ENCODE peak calls at places on chromosomes 11 and 22, in ten cellular contexts. Q is SJCRH30; B is prostate gland; C is upper lobe of right lung; S is stomach; D is IMR-90; F is left ventricle myocardium inferior; M is CD8-positive, alpha-beta memory T cell; E is HepG2; G is colonic mucosa. X is an unnamed sample.

GRCh38 chr11:64129403-64129802 is 36.5 kb downstream of the MACROD1 start:
- DNase-seq in Q (no peak), B (no peak), C (no peak), S (no peak), D (no peak), F (no peak), M (no peak), E (no peak), G (no peak), X (no peak)

GRCh38 chr11:60672255-60672654 is 27.2 kb upstream of the MS4A8 start:
- DNase-seq in Q (no peak), B (no peak), C (no peak), S (no peak), D (no peak), F (no peak), M (no peak), E (no peak), G (no peak), X (no peak)

GRCh38 chr22:20234760-20235452 is 33.2 kb downstream of the RTN4R start:
- DNase-seq in Q (no peak), B (no peak), C (no peak), S (no peak), D (no peak), F (no peak), M (no peak), E (no peak), G (no peak), X (no peak)

GRCh38 chr22:27754247-27754887 is 47.2 kb downstream of the MN1 start:
- DNase-seq in Q (peak; percentile 75), B (peak; percentile 72), C (no peak), S (no peak), D (no peak), F (no peak), M (no peak), E (no peak), G (no peak), X (no peak)

GRCh38 chr22:42475122-42475521 is 42.9 kb upstream of the NFAM1 start:
- DNase-seq in Q (no peak), B (no peak), C (no peak), S (no peak), D (no peak), F (no peak), M (no peak), E (no peak), G (no peak), X (no peak)

GRCh38 chr11:71429701-71430100 is 18.5 kb downstream of the DHCR7 start:
- DNase-seq in Q (no peak), B (no peak), C (peak; percentile 26), S (no peak), D (no peak), F (no peak), M (no peak), E (no peak), G (no peak), X (no peak)

GRCh38 chr11:19508166-19508565 is 204.5 kb upstream of the NAV2 start:
- DNase-seq in Q (no peak), B (no peak), C (no peak), S (peak; percentile 27), D (peak; percentile 3), F (no peak), M (no peak), E (peak; percentile 77), G (peak; percentile 27), X (peak; percentile 38)

GRCh38 chr11:9738126-9738525 is 74.2 kb downstream of the SWAP70 start:
- DNase-seq in Q (no peak), B (no peak), C (no peak), S (no peak), D (no peak), F (no peak), M (no peak), E (no peak), G (no peak), X (no peak)

GRCh38 chr11:134837166-134837886 is 425.3 kb upstream of the B3GAT1 start:
- DNase-seq in Q (no peak), B (no peak), C (no peak), S (no peak), D (no peak), F (no peak), M (no peak), E (no peak), G (no peak), X (no peak)

GRCh38 chr11:129694538-129694937 is 121.1 kb upstream of the TMEM45B start:
- DNase-seq in Q (no peak), B (no peak), C (peak; percentile 54), S (no peak), D (no peak), F (no peak), M (no peak), E (no peak), G (peak; percentile 38), X (no peak)

GRCh38 chr22:37166675-37167066 is 17.0 kb upstream of the IL2RB start:
- DNase-seq in Q (peak; percentile 37), B (peak; percentile 80), C (peak; percentile 92), S (peak; percentile 88), D (peak; percentile 65), F (peak; percentile 88), M (peak; percentile 79), E (peak; percentile 42), G (peak; percentile 91), X (peak; percentile 87)

GRCh38 chr11:19374189-19374588 is 133.4 kb upstream of the E2F8 start:
- DNase-seq in Q (no peak), B (no peak), C (no peak), S (no peak), D (peak; percentile 96), F (no peak), M (no peak), E (no peak), G (no peak), X (no peak)

GRCh38 chr11:17406818-17407149 is 18.3 kb upstream of the KCNJ11 start:
- DNase-seq in Q (no peak), B (no peak), C (no peak), S (no peak), D (no peak), F (no peak), M (no peak), E (no peak), G (no peak), X (no peak)

GRCh38 chr11:95453616-95454118 is 222.7 kb upstream of the SESN3 start:
- DNase-seq in Q (peak; percentile 15), B (peak; percentile 89), C (peak; percentile 75), S (peak; percentile 72), D (no peak), F (peak; percentile 61), M (no peak), E (no peak), G (no peak), X (no peak)

GRCh38 chr22:48968201-48968959 is 859.3 kb downstream of the BRD1 start:
- DNase-seq in Q (no peak), B (peak; percentile 28), C (peak; percentile 56), S (peak; percentile 26), D (no peak), F (peak; percentile 5), M (no peak), E (peak; percentile 23), G (peak; percentile 13), X (peak; percentile 74)

GRCh38 chr11:34600339-34601084 is 20.4 kb upstream of the EHF start:
- DNase-seq in Q (no peak), B (peak; percentile 36), C (peak; percentile 76), S (peak; percentile 87), D (peak; percentile 8), F (no peak), M (no peak), E (peak; percentile 96), G (peak; percentile 82), X (peak; percentile 78)

GRCh38 chr11:833849-834311 is 1.1 kb downstream of the CD151 start:
- DNase-seq in Q (no peak), B (no peak), C (no peak), S (peak; percentile 43), D (no peak), F (no peak), M (no peak), E (no peak), G (peak; percentile 59), X (no peak)
- H3K4me1 ChIP-seq in Q (peaks cover 24% of the 10 kb centered on the region), B (peaks cover 27% of the 10 kb centered on the region), C (peaks cover 57% of the 10 kb centered on the region), S (peaks cover 96% of the 10 kb centered on the region), D (peaks cover 41% of the 10 kb centered on the region), F (peaks cover 95% of the 10 kb centered on the region), M (peaks cover 35% of the 10 kb centered on the region), E (peaks cover 75% of the 10 kb centered on the region), G (peaks cover 35% of the 10 kb centered on the region), X (peaks cover 44% of the 10 kb centered on the region)

GRCh38 chr11:68379216-68379615 is 66.8 kb downstream of the LRP5 start:
- DNase-seq in Q (no peak), B (no peak), C (no peak), S (no peak), D (no peak), F (no peak), M (no peak), E (no peak), G (no peak), X (no peak)
- H3K27ac ChIP-seq in Q (no peak overlapping the region), B (peak overlapping the region; percentile 62), C (peak overlapping the region; percentile 71), S (peak overlapping the region; percentile 74), D (no peak overlapping the region), F (peak overlapping the region; percentile 87), M (no peak overlapping the region), E (peak overlapping the region; percentile 73), G (peak overlapping the region; percentile 79), X (peak overlapping the region; percentile 95)

DNA sequence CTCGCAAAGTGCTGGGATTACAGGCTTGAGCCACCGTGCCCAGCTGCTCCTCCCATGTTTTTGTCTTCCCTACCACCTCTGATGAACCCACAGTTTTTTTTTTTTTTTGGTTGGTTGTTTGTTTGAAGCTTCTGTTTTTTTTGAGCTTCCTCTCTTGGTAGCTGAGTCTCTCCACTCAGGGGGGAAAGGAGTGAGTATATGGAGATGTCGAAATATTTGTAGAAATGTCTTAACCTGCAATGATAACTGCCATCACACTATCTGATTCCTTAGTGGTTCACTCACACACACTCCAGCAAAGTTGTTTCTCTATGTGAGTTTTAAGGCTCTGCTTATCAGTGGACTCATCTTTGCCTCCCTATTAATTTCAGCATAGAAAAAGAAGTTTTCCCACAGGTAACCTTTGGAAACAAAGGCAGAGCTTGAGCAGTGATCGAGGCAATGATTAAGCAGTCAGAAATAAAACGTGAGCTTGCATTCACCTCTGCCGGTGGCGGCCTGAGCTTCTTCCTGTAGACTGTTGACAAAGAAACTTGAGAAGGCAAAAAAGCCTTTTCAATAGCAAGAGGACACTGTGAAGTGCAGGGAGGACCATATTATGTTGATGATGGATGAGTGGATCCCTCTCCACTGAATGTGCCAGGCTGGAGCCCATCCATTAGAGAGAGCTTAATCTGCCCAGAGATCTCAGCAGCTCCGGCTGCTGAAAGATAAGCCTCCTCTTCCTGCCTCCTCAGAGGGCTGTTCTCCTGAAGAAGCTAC is 29.0 kb upstream of the RASSF10 start:
- DNase-seq in Q (no peak), B (peak; percentile 16), C (no peak), S (no peak), D (no peak), F (no peak), M (no peak), E (peak; percentile 3), G (no peak), X (no peak)
- H3K27me3 ChIP-seq in Q (no peaks in the 10 kb centered on the region), B (no peaks in the 10 kb centered on the region), C (peaks cover 4% of the 10 kb centered on the region), S (peaks cover 3% of the 10 kb centered on the region), D (peaks cover 69% of the 10 kb centered on the region), F (peaks cover 34% of the 10 kb centered on the region), M (no peaks in the 10 kb centered on the region), E (no peaks in the 10 kb centered on the region), G (no peaks in the 10 kb centered on the region), X (peaks cover 4% of the 10 kb centered on the region)

DNA sequence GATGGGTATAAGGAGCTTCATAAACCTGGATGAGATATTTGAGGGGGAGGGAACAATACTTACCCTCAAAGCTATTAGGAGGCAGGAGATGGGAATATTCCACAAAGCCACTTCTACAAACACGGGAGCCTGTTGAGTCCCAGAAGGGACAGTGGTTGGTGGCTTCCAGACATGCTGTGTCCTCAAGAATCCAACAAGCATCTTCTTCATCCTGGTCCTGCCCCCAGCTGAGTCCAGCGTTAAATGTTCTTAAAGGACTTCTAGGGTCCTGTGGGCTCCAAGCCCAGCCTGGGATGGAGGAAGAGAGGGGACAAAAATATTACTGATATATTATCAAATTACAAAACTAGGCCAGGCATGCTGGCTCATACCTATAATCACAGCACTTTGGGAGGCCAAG is 2.3 kb downstream of the CSKMT start:
- DNase-seq in Q (no peak), B (no peak), C (no peak), S (no peak), D (no peak), F (no peak), M (no peak), E (no peak), G (no peak), X (no peak)
- H3K4me1 ChIP-seq in Q (peaks cover 4% of the 10 kb centered on the region), B (peaks cover 12% of the 10 kb centered on the region), C (peaks cover 32% of the 10 kb centered on the region), S (peaks cover 74% of the 10 kb centered on the region), D (peaks cover 8% of the 10 kb centered on the region), F (peaks cover 80% of the 10 kb centered on the region), M (peaks cover 38% of the 10 kb centered on the region), E (peaks cover 59% of the 10 kb centered on the region), G (peaks cover 23% of the 10 kb centered on the region), X (peaks cover 20% of the 10 kb centered on the region)